ENCODE peak calls at places on chromosomes 12 and 14, in ten cellular contexts. S is transverse colon, B is HL-60, K is IMR-90, I is spleen, Y is body of pancreas, T is PC-3, M is AG04450, G is astrocyte, P is pancreas. N is an unnamed sample.

GRCh38 chr12:54958048-54958658 is 26.4 kb downstream of the TESPA1 start:
- DNase-seq in S (peak), B (peak), K (peak), I (no peak), Y (peak), T (peak), M (peak), G (peak), P (no peak), N (peak)

GRCh38 chr14:68783408-68784297 is 9.2 kb downstream of the ZFP36L1 start:
- DNase-seq in S (peak), B (no peak), K (no peak), I (no peak), Y (peak), T (peak), M (no peak), G (no peak), P (no peak), N (no peak)

GRCh38 chr12:23830210-23830609 is 119.3 kb downstream of the SOX5 start:
- DNase-seq in S (no peak), B (no peak), K (no peak), I (no peak), Y (no peak), T (no peak), M (no peak), G (no peak), P (no peak), N (no peak)

GRCh38 chr12:95146767-95147166 is 70.5 kb downstream of the FGD6 start:
- DNase-seq in S (no peak), B (no peak), K (no peak), I (no peak), Y (no peak), T (no peak), M (no peak), G (no peak), P (no peak), N (no peak)

GRCh38 chr12:26689281-26689841 is 143.6 kb downstream of the ITPR2 start:
- DNase-seq in S (no peak), B (no peak), K (no peak), I (no peak), Y (no peak), T (no peak), M (no peak), G (no peak), P (no peak), N (no peak)

GRCh38 chr12:66942741-66943465 is 264.0 kb upstream of the GRIP1 start:
- DNase-seq in S (no peak), B (no peak), K (no peak), I (no peak), Y (no peak), T (no peak), M (no peak), G (no peak), P (no peak), N (no peak)

GRCh38 chr12:87074801-87075200 is 818.6 kb upstream of the MGAT4C start:
- DNase-seq in S (no peak), B (no peak), K (peak), I (no peak), Y (no peak), T (peak), M (no peak), G (no peak), P (no peak), N (no peak)

GRCh38 chr14:61337893-61338292 is 16.5 kb downstream of the PRKCH start:
- DNase-seq in S (peak), B (no peak), K (no peak), I (no peak), Y (no peak), T (no peak), M (no peak), G (no peak), P (no peak), N (no peak)

GRCh38 chr12:132228535-132229422 is 84.5 kb downstream of the NOC4L start:
- DNase-seq in S (no peak), B (no peak), K (no peak), I (peak), Y (no peak), T (no peak), M (no peak), G (no peak), P (peak), N (no peak)

GRCh38 chr12:57234571-57235011 is 5.1 kb downstream of the SHMT2 start:
- DNase-seq in S (no peak), B (no peak), K (no peak), I (peak), Y (no peak), T (no peak), M (no peak), G (no peak), P (no peak), N (no peak)

GRCh38 chr14:92780444-92780843 is 13.7 kb upstream of the GOLGA5 start:
- DNase-seq in S (no peak), B (no peak), K (peak), I (no peak), Y (no peak), T (peak), M (no peak), G (peak), P (no peak), N (no peak)

GRCh38 chr12:69497308-69498026 is 27.3 kb downstream of the FRS2 start:
- DNase-seq in S (no peak), B (no peak), K (peak), I (no peak), Y (no peak), T (no peak), M (no peak), G (no peak), P (no peak), N (no peak)

GRCh38 chr12:108349245-108349644 is 10.1 kb upstream of the CMKLR1 start:
- DNase-seq in S (no peak), B (no peak), K (no peak), I (no peak), Y (no peak), T (no peak), M (no peak), G (no peak), P (no peak), N (no peak)

GRCh38 chr14:106277503-106277902 is 751.1 kb downstream of the TMEM121 start:
- DNase-seq in S (peak), B (no peak), K (no peak), I (no peak), Y (peak), T (no peak), M (no peak), G (no peak), P (peak), N (peak)

GRCh38 chr12:48336564-48336963 is 14.2 kb downstream of the ZNF641 start:
- DNase-seq in S (no peak), B (no peak), K (no peak), I (no peak), Y (no peak), T (peak), M (no peak), G (no peak), P (no peak), N (no peak)

GRCh38 chr12:2160043-2160442 is 107.3 kb downstream of the CACNA1C start:
- DNase-seq in S (no peak), B (no peak), K (no peak), I (no peak), Y (no peak), T (no peak), M (no peak), G (no peak), P (no peak), N (no peak)

GRCh38 chr12:6370994-6371754 is 4.2 kb downstream of the SCNN1A start:
- DNase-seq in S (peak), B (no peak), K (peak), I (peak), Y (peak), T (peak), M (no peak), G (peak), P (peak), N (no peak)

DNA sequence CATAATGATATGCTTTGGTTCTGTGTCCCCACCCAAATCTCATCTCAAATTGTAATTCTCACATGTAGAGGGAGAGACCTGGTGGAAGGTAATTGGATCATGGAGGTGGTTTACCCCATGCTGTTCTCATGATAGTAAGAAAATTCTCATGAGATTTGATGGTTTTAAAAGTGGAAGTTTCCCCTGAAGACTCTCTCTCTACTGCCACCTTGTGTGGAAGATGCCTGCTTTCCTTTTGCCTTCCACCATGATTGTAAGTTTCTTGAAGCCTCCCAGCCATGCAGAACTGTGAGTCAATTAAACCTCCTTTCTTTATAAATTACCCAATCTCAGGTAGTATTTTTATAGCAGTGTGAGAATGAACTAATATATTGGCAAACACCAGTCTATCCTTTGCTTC is 260.4 kb upstream of the PPFIA2 start:
- DNase-seq in S (no peak), B (no peak), K (no peak), I (no peak), Y (no peak), T (no peak), M (no peak), G (no peak), P (no peak), N (peak)
- TF ChIP-seq CTCF in S (no peak), B (no peak), K (no peak), I (no peak), Y (no peak), T (no peak), M (no peak), G (no peak), P (no peak), N (peak)

DNA sequence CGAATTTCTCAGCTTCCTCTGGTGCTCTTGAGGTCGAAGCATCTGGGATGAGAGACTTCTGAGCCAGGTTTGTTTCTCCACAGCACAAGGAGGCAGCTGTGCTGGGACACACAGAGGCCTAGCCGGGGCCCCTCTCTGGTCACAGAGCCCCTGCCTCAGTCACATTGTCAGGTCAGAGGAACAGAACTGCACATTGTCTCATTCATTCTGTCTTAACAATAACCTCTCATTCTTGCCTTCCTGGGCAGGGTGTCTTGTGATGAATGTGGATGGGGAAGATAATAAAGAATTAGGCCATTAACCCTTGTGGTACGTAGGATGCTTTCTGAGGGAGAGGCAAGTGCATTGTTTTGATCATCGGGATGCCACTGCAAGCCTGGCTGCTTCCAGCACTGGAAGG is 29.8 kb downstream of the FNTB start:
- DNase-seq in S (no peak), B (no peak), K (no peak), I (no peak), Y (no peak), T (no peak), M (no peak), G (no peak), P (no peak), N (no peak)
- H3K27ac ChIP-seq in S (no peak), B (no peak), K (no peak), I (no peak), Y (no peak), T (no peak), M (no peak), G (no peak), P (no peak), N (no peak)

GRCh38 chr12:52493172-52493571 is at the start of gene KRT6A:
- DNase-seq in S (no peak), B (no peak), K (no peak), I (no peak), Y (no peak), T (peak), M (no peak), G (no peak), P (no peak), N (no peak)
- H3K4me3 ChIP-seq in S (no peak), B (no peak), K (no peak), I (no peak), Y (no peak), T (no peak), M (no peak), G (no peak), P (no peak), N (no peak)

GRCh38 chr12:106205208-106206069 is 42.4 kb downstream of the CKAP4 start:
- DNase-seq in S (no peak), B (no peak), K (no peak), I (peak), Y (peak), T (peak), M (no peak), G (no peak), P (no peak), N (peak)
- TF ChIP-seq CTCF in S (no peak), B (no peak), K (peak), I (no peak), Y (peak), T (peak), M (no peak), G (no peak), P (no peak), N (peak)

GRCh38 chr14:89397569-89397968 is 19.5 kb downstream of the FOXN3 start:
- DNase-seq in S (no peak), B (no peak), K (no peak), I (no peak), Y (no peak), T (no peak), M (no peak), G (no peak), P (no peak), N (no peak)
- H3K27ac ChIP-seq in S (no peak), B (no peak), K (no peak), I (no peak), Y (no peak), T (no peak), M (no peak), G (no peak), P (no peak), N (no peak)

GRCh38 chr14:73227812-73228781 is 9.2 kb upstream of the PAPLN start:
- DNase-seq in S (peak), B (no peak), K (peak), I (no peak), Y (peak), T (peak), M (peak), G (peak), P (no peak), N (peak)
- H3K4me3 ChIP-seq in S (no peak), B (no peak), K (no peak), I (no peak), Y (no peak), T (peak), M (peak), G (peak), P (no peak), N (no peak)

GRCh38 chr14:53151867-53152626 is 1.1 kb downstream of the DDHD1 start:
- DNase-seq in S (peak), B (no peak), K (peak), I (peak), Y (peak), T (peak), M (no peak), G (peak), P (peak), N (peak)
- TF ChIP-seq CTCF in S (peak), B (no peak), K (peak), I (no peak), Y (peak), T (no peak), M (no peak), G (peak), P (no peak), N (peak)

DNA sequence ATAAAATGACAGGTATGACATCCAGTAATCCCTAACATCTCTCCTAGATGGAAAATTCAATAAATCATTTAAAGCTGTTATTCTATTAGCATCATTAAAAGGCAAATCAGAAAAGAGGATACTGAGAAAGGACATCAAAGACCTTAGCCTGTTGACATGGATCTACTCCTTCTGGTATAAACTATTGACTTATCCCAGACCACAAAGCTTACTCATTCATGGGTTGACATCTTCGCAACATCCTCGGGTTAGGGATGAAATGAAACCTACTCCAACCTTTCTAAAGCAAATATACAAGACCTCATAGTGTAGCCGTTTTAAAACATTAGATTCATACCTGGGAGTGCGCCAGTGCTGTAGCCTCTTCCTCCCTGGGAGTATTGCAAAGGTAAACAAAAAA is 191.5 kb upstream of the BTG1 start:
- DNase-seq in S (no peak), B (no peak), K (peak), I (no peak), Y (no peak), T (peak), M (no peak), G (no peak), P (no peak), N (no peak)
- H3K27ac ChIP-seq in S (no peak), B (no peak), K (no peak), I (no peak), Y (no peak), T (no peak), M (no peak), G (no peak), P (no peak), N (no peak)